ENCODE peak calls at places on chromosomes 16 and 17, in five cellular contexts. One of them, this sample, is unnamed. For H3K4me1, the result is how much of the 10 kb centered on the place peaks cover.

GRCh38 chr16:89815639-89816348 is 653 bp downstream of the FANCA start:
- DNase-seq in naive thymus-derived CD4-positive, alpha-beta T cell: no peak
- DNase-seq in H1: peak
- DNase-seq in GM23338: peak
- DNase-seq in left ventricle myocardium inferior: no peak
- DNase-seq in this sample: no peak

GRCh38 chr16:75256059-75256870 is 4.8 kb upstream of the BCAR1 start:
- DNase-seq in naive thymus-derived CD4-positive, alpha-beta T cell: no peak
- DNase-seq in H1: no peak
- DNase-seq in GM23338: peak
- DNase-seq in left ventricle myocardium inferior: no peak
- DNase-seq in this sample: no peak

GRCh38 chr16:19777061-19777460 is 59.0 kb downstream of the IQCK start:
- DNase-seq in naive thymus-derived CD4-positive, alpha-beta T cell: no peak
- DNase-seq in H1: no peak
- DNase-seq in GM23338: no peak
- DNase-seq in left ventricle myocardium inferior: no peak
- DNase-seq in this sample: no peak

GRCh38 chr17:73455050-73455687 is 143.4 kb upstream of the CDC42EP4 start:
- DNase-seq in naive thymus-derived CD4-positive, alpha-beta T cell: no peak
- DNase-seq in H1: no peak
- DNase-seq in GM23338: no peak
- DNase-seq in left ventricle myocardium inferior: no peak
- DNase-seq in this sample: no peak

GRCh38 chr17:78488867-78489634 is 88.1 kb downstream of the DNAH17 start:
- DNase-seq in naive thymus-derived CD4-positive, alpha-beta T cell: no peak
- DNase-seq in H1: no peak
- DNase-seq in GM23338: peak
- DNase-seq in left ventricle myocardium inferior: no peak
- DNase-seq in this sample: no peak

GRCh38 chr16:79932564-79932963 is 332.0 kb upstream of the MAF start:
- DNase-seq in naive thymus-derived CD4-positive, alpha-beta T cell: no peak
- DNase-seq in H1: no peak
- DNase-seq in GM23338: no peak
- DNase-seq in left ventricle myocardium inferior: no peak
- DNase-seq in this sample: no peak

GRCh38 chr17:773467-774319 is 8.4 kb downstream of the GLOD4 start:
- DNase-seq in naive thymus-derived CD4-positive, alpha-beta T cell: no peak
- DNase-seq in H1: no peak
- DNase-seq in GM23338: no peak
- DNase-seq in left ventricle myocardium inferior: no peak
- DNase-seq in this sample: no peak

GRCh38 chr17:29461807-29462206 is 71.6 kb downstream of the TAOK1 start:
- DNase-seq in naive thymus-derived CD4-positive, alpha-beta T cell: no peak
- DNase-seq in H1: no peak
- DNase-seq in GM23338: no peak
- DNase-seq in left ventricle myocardium inferior: no peak
- DNase-seq in this sample: no peak

GRCh38 chr17:20096430-20096829 is 87.3 kb downstream of the SPECC1 start:
- DNase-seq in naive thymus-derived CD4-positive, alpha-beta T cell: no peak
- DNase-seq in H1: peak
- DNase-seq in GM23338: no peak
- DNase-seq in left ventricle myocardium inferior: peak
- DNase-seq in this sample: no peak

GRCh38 chr16:57761301-57761700 is 25.7 kb downstream of the KATNB1 start:
- DNase-seq in naive thymus-derived CD4-positive, alpha-beta T cell: no peak
- DNase-seq in H1: no peak
- DNase-seq in GM23338: no peak
- DNase-seq in left ventricle myocardium inferior: no peak
- DNase-seq in this sample: no peak
- H3K4me3 ChIP-seq in naive thymus-derived CD4-positive, alpha-beta T cell: no peak
- H3K4me3 ChIP-seq in H1: no peak
- H3K4me3 ChIP-seq in GM23338: no peak
- H3K4me3 ChIP-seq in left ventricle myocardium inferior: no peak
- H3K4me3 ChIP-seq in this sample: no peak

GRCh38 chr16:85573696-85574641 is 39.2 kb upstream of the GSE1 start:
- DNase-seq in naive thymus-derived CD4-positive, alpha-beta T cell: no peak
- DNase-seq in H1: no peak
- DNase-seq in GM23338: no peak
- DNase-seq in left ventricle myocardium inferior: peak
- DNase-seq in this sample: no peak
- H3K4me1 ChIP-seq in naive thymus-derived CD4-positive, alpha-beta T cell: under half
- H3K4me1 ChIP-seq in H1: half or more
- H3K4me1 ChIP-seq in GM23338: half or more
- H3K4me1 ChIP-seq in left ventricle myocardium inferior: half or more
- H3K4me1 ChIP-seq in this sample: under half

GRCh38 chr17:27464431-27464830 is 8.2 kb downstream of the KSR1 start:
- DNase-seq in naive thymus-derived CD4-positive, alpha-beta T cell: no peak
- DNase-seq in H1: no peak
- DNase-seq in GM23338: no peak
- DNase-seq in left ventricle myocardium inferior: no peak
- DNase-seq in this sample: no peak

GRCh38 chr17:27462714-27463113 is 6.5 kb downstream of the KSR1 start:
- DNase-seq in naive thymus-derived CD4-positive, alpha-beta T cell: no peak
- DNase-seq in H1: no peak
- DNase-seq in GM23338: no peak
- DNase-seq in left ventricle myocardium inferior: no peak
- DNase-seq in this sample: no peak

GRCh38 chr17:27461192-27461859 is 5.1 kb downstream of the KSR1 start:
- DNase-seq in naive thymus-derived CD4-positive, alpha-beta T cell: no peak
- DNase-seq in H1: no peak
- DNase-seq in GM23338: no peak
- DNase-seq in left ventricle myocardium inferior: no peak
- DNase-seq in this sample: no peak

GRCh38 chr17:27462149-27462548 is 5.9 kb downstream of the KSR1 start:
- DNase-seq in naive thymus-derived CD4-positive, alpha-beta T cell: no peak
- DNase-seq in H1: no peak
- DNase-seq in GM23338: no peak
- DNase-seq in left ventricle myocardium inferior: no peak
- DNase-seq in this sample: no peak

DNA sequence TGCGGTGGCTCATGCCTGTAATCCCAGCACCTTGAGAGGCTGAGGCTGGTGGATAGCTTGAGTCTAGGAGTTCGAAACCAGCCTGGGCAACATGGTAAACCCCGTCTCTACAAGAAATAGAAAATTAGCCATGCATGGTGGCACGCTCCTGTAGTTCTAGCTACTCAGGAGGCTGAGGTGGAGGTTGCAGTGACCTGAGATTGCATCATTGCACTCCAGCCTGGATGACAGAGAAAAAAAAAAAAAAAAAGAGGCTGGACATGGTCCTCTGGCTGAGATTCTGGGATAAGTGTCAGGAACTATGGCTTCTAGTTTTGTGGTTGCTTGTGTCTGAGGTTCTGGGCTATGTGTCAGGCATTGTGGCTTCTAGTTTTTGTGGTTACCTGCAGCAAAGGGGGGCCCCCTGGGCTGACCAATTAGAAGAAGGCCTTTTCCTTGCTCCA is 7.0 kb downstream of the KSR1 start:
- DNase-seq in naive thymus-derived CD4-positive, alpha-beta T cell: no peak
- DNase-seq in H1: no peak
- DNase-seq in GM23338: no peak
- DNase-seq in left ventricle myocardium inferior: no peak
- DNase-seq in this sample: no peak
- H3K27ac ChIP-seq in naive thymus-derived CD4-positive, alpha-beta T cell: no peak
- H3K27ac ChIP-seq in H1: no peak
- H3K27ac ChIP-seq in GM23338: no peak
- H3K27ac ChIP-seq in left ventricle myocardium inferior: no peak
- H3K27ac ChIP-seq in this sample: no peak

DNA sequence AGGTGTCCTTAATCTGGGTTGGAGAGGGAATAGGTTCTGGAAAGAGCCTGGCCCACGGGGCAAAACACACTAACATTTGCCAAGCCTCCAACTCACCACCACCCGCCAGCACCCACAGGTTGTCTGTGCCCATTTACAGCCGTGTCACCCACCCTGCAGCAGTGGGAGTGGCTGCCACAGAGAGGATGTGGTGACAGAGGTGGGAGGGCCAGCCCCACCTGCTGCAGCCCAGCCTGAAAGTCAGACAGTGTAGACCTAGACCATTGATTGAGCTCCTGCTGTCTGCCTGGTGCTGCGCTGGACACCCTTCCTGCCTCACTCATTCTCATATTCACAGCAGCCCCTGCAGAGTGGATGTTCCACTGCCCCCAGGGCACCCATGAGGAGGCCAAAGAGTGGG is 44.7 kb downstream of the IL21R start:
- DNase-seq in naive thymus-derived CD4-positive, alpha-beta T cell: peak
- DNase-seq in H1: no peak
- DNase-seq in GM23338: no peak
- DNase-seq in left ventricle myocardium inferior: no peak
- DNase-seq in this sample: peak
- H3K4me3 ChIP-seq in naive thymus-derived CD4-positive, alpha-beta T cell: no peak
- H3K4me3 ChIP-seq in H1: no peak
- H3K4me3 ChIP-seq in GM23338: no peak
- H3K4me3 ChIP-seq in left ventricle myocardium inferior: no peak
- H3K4me3 ChIP-seq in this sample: no peak